ENCODE peak calls at places on chromosomes 12 and 14, in six cellular contexts. One of them, this sample, is unnamed.

GRCh38 chr14:55589171-55589570 is 9.2 kb downstream of the KTN1 start:
- DNase-seq in tibial nerve: no peak
- DNase-seq in CD8-positive, alpha-beta T cell: no peak
- DNase-seq in left lung: no peak
- DNase-seq in thoracic aorta: no peak
- DNase-seq in right atrium auricular region: no peak
- DNase-seq in this sample: no peak

GRCh38 chr14:59869381-59870255 is 958 bp downstream of the RTN1 start:
- DNase-seq in tibial nerve: no peak
- DNase-seq in CD8-positive, alpha-beta T cell: no peak
- DNase-seq in left lung: no peak
- DNase-seq in thoracic aorta: no peak
- DNase-seq in right atrium auricular region: no peak
- DNase-seq in this sample: no peak

GRCh38 chr12:44510510-44510909 is 365.6 kb downstream of the NELL2 start:
- DNase-seq in tibial nerve: no peak
- DNase-seq in CD8-positive, alpha-beta T cell: no peak
- DNase-seq in left lung: no peak
- DNase-seq in thoracic aorta: no peak
- DNase-seq in right atrium auricular region: no peak
- DNase-seq in this sample: no peak

GRCh38 chr12:8905546-8905945 is 8.8 kb upstream of the PHC1 start:
- DNase-seq in tibial nerve: no peak
- DNase-seq in CD8-positive, alpha-beta T cell: no peak
- DNase-seq in left lung: no peak
- DNase-seq in thoracic aorta: no peak
- DNase-seq in right atrium auricular region: no peak
- DNase-seq in this sample: no peak

GRCh38 chr14:71140157-71140556 is 232.9 kb downstream of the PCNX1 start:
- DNase-seq in tibial nerve: no peak
- DNase-seq in CD8-positive, alpha-beta T cell: no peak
- DNase-seq in left lung: no peak
- DNase-seq in thoracic aorta: no peak
- DNase-seq in right atrium auricular region: no peak
- DNase-seq in this sample: no peak

GRCh38 chr14:95500201-95500681 is 16.2 kb downstream of the SYNE3 start:
- DNase-seq in tibial nerve: no peak
- DNase-seq in CD8-positive, alpha-beta T cell: no peak
- DNase-seq in left lung: no peak
- DNase-seq in thoracic aorta: no peak
- DNase-seq in right atrium auricular region: no peak
- DNase-seq in this sample: no peak

GRCh38 chr14:59017285-59017965 is 171.0 kb upstream of the DAAM1 start:
- DNase-seq in tibial nerve: no peak
- DNase-seq in CD8-positive, alpha-beta T cell: no peak
- DNase-seq in left lung: no peak
- DNase-seq in thoracic aorta: no peak
- DNase-seq in right atrium auricular region: no peak
- DNase-seq in this sample: no peak

GRCh38 chr12:126874427-126875026 is 1392.4 kb upstream of the TMEM132C start:
- DNase-seq in tibial nerve: peak
- DNase-seq in CD8-positive, alpha-beta T cell: peak
- DNase-seq in left lung: peak
- DNase-seq in thoracic aorta: no peak
- DNase-seq in right atrium auricular region: no peak
- DNase-seq in this sample: peak

GRCh38 chr12:13126494-13126893 is 23.0 kb upstream of the GSG1 start:
- DNase-seq in tibial nerve: no peak
- DNase-seq in CD8-positive, alpha-beta T cell: no peak
- DNase-seq in left lung: no peak
- DNase-seq in thoracic aorta: no peak
- DNase-seq in right atrium auricular region: no peak
- DNase-seq in this sample: no peak

GRCh38 chr12:13130981-13131380 is 27.5 kb upstream of the GSG1 start:
- DNase-seq in tibial nerve: no peak
- DNase-seq in CD8-positive, alpha-beta T cell: no peak
- DNase-seq in left lung: no peak
- DNase-seq in thoracic aorta: no peak
- DNase-seq in right atrium auricular region: no peak
- DNase-seq in this sample: no peak

GRCh38 chr12:13125996-13126395 is 22.5 kb upstream of the GSG1 start:
- DNase-seq in tibial nerve: no peak
- DNase-seq in CD8-positive, alpha-beta T cell: no peak
- DNase-seq in left lung: no peak
- DNase-seq in thoracic aorta: no peak
- DNase-seq in right atrium auricular region: no peak
- DNase-seq in this sample: no peak

GRCh38 chr12:13127476-13127875 is 24.0 kb upstream of the GSG1 start:
- DNase-seq in tibial nerve: no peak
- DNase-seq in CD8-positive, alpha-beta T cell: no peak
- DNase-seq in left lung: no peak
- DNase-seq in thoracic aorta: no peak
- DNase-seq in right atrium auricular region: no peak
- DNase-seq in this sample: no peak

GRCh38 chr12:13128291-13129000 is 25.0 kb upstream of the GSG1 start:
- DNase-seq in tibial nerve: no peak
- DNase-seq in CD8-positive, alpha-beta T cell: no peak
- DNase-seq in left lung: no peak
- DNase-seq in thoracic aorta: no peak
- DNase-seq in right atrium auricular region: no peak
- DNase-seq in this sample: no peak
- TF ChIP-seq CTCF in tibial nerve: no peak
- TF ChIP-seq CTCF in CD8-positive, alpha-beta T cell: no peak
- TF ChIP-seq CTCF in left lung: no peak
- TF ChIP-seq CTCF in thoracic aorta: no peak
- TF ChIP-seq CTCF in right atrium auricular region: no peak
- TF ChIP-seq CTCF in this sample: no peak

DNA sequence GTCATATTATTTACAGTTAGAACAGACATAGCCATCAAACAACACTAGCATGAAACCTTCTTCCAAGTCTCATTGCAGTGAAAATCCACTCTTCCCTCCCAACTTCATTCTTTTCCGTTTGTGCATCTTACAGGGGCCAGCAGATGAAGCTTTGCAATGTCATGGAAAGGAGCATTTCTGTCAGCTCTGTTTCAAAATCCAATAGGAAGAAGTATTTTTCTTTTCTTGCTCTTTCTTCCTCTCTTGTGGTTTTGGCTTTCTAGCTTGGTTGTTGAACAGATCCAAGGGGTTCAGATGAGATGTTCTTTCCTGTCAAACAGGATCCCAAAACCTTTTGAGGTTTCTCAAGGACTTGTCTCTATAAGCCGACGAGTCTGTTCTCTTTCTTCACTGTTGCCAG is 416.6 kb downstream of the AEBP2 start:
- DNase-seq in tibial nerve: no peak
- DNase-seq in CD8-positive, alpha-beta T cell: no peak
- DNase-seq in left lung: no peak
- DNase-seq in thoracic aorta: no peak
- DNase-seq in right atrium auricular region: no peak
- DNase-seq in this sample: no peak
- TF ChIP-seq CTCF in tibial nerve: no peak
- TF ChIP-seq CTCF in CD8-positive, alpha-beta T cell: no peak
- TF ChIP-seq CTCF in left lung: no peak
- TF ChIP-seq CTCF in thoracic aorta: no peak
- TF ChIP-seq CTCF in right atrium auricular region: no peak
- TF ChIP-seq CTCF in this sample: no peak

DNA sequence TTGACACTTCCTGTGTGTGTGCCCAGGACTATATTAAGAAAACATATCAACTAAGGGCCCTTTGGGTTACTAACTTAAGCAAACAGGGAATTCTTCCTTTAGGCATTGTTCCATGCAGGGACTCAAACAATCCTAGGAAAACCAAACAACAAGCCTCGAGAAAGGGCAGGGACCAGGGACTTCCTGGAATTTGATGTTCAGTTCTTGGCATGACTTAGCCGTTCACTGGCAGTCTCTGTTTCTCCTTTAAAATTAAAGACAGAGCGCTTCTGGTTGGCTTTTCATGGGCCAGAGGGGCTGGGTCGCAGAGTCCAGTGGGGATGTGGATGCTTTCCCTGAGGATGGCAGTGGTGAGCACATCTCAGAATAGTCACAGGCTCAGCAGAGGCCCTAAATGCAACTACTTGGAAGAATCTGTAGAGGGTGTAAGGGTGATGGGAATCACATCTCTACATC is 35.2 kb downstream of the RNFT2 start:
- DNase-seq in tibial nerve: no peak
- DNase-seq in CD8-positive, alpha-beta T cell: no peak
- DNase-seq in left lung: no peak
- DNase-seq in thoracic aorta: no peak
- DNase-seq in right atrium auricular region: no peak
- DNase-seq in this sample: no peak
- TF ChIP-seq CTCF in tibial nerve: no peak
- TF ChIP-seq CTCF in CD8-positive, alpha-beta T cell: no peak
- TF ChIP-seq CTCF in left lung: no peak
- TF ChIP-seq CTCF in thoracic aorta: no peak
- TF ChIP-seq CTCF in right atrium auricular region: peak
- TF ChIP-seq CTCF in this sample: no peak

GRCh38 chr12:119500209-119500608 is 93.4 kb upstream of the TMEM233 start:
- DNase-seq in tibial nerve: no peak
- DNase-seq in CD8-positive, alpha-beta T cell: no peak
- DNase-seq in left lung: no peak
- DNase-seq in thoracic aorta: no peak
- DNase-seq in right atrium auricular region: no peak
- DNase-seq in this sample: no peak
- TF ChIP-seq CTCF in tibial nerve: no peak
- TF ChIP-seq CTCF in CD8-positive, alpha-beta T cell: no peak
- TF ChIP-seq CTCF in left lung: no peak
- TF ChIP-seq CTCF in thoracic aorta: no peak
- TF ChIP-seq CTCF in right atrium auricular region: no peak
- TF ChIP-seq CTCF in this sample: no peak

GRCh38 chr12:21775130-21775920 is 819 bp upstream of the KCNJ8 start:
- DNase-seq in tibial nerve: no peak
- DNase-seq in CD8-positive, alpha-beta T cell: no peak
- DNase-seq in left lung: no peak
- DNase-seq in thoracic aorta: no peak
- DNase-seq in right atrium auricular region: no peak
- DNase-seq in this sample: no peak

GRCh38 chr12:21774358-21775129 is at the start of gene KCNJ8:
- DNase-seq in tibial nerve: peak
- DNase-seq in CD8-positive, alpha-beta T cell: no peak
- DNase-seq in left lung: peak
- DNase-seq in thoracic aorta: peak
- DNase-seq in right atrium auricular region: peak
- DNase-seq in this sample: no peak

GRCh38 chr12:21773799-21774198 is 707 bp downstream of the KCNJ8 start:
- DNase-seq in tibial nerve: no peak
- DNase-seq in CD8-positive, alpha-beta T cell: no peak
- DNase-seq in left lung: no peak
- DNase-seq in thoracic aorta: no peak
- DNase-seq in right atrium auricular region: no peak
- DNase-seq in this sample: no peak

GRCh38 chr12:21771311-21771710 is 3.2 kb downstream of the KCNJ8 start:
- DNase-seq in tibial nerve: no peak
- DNase-seq in CD8-positive, alpha-beta T cell: no peak
- DNase-seq in left lung: no peak
- DNase-seq in thoracic aorta: no peak
- DNase-seq in right atrium auricular region: no peak
- DNase-seq in this sample: no peak

GRCh38 chr12:21773263-21773741 is 1.2 kb downstream of the KCNJ8 start:
- DNase-seq in tibial nerve: no peak
- DNase-seq in CD8-positive, alpha-beta T cell: no peak
- DNase-seq in left lung: peak
- DNase-seq in thoracic aorta: no peak
- DNase-seq in right atrium auricular region: peak
- DNase-seq in this sample: no peak
- TF ChIP-seq CTCF in tibial nerve: no peak
- TF ChIP-seq CTCF in CD8-positive, alpha-beta T cell: no peak
- TF ChIP-seq CTCF in left lung: no peak
- TF ChIP-seq CTCF in thoracic aorta: peak
- TF ChIP-seq CTCF in right atrium auricular region: peak
- TF ChIP-seq CTCF in this sample: no peak

This sample was measured in GM20000.